ENCODE peak calls at places on chromosomes 3 and 15, in four cellular contexts. J is WTC11, Q is K562, Z is HepG2. R is an unnamed sample.

GRCh38 chr3:56763233-56763632 is 38.5 kb downstream of the ARHGEF3 start:
- DNase-seq in J (no peak), Q (no peak), Z (no peak), R (no peak)

GRCh38 chr3:122533931-122534334 is 19.2 kb upstream of the KPNA1 start:
- DNase-seq in J (no peak), Q (peak), Z (no peak), R (no peak)

GRCh38 chr15:59394166-59394661 is 21.5 kb upstream of the MYO1E start:
- DNase-seq in J (no peak), Q (no peak), Z (no peak), R (no peak)

GRCh38 chr3:192645437-192645836 is 81.9 kb downstream of the FGF12 start:
- DNase-seq in J (no peak), Q (no peak), Z (no peak), R (no peak)

GRCh38 chr3:133887951-133888703 is 7.6 kb downstream of the RAB6B start:
- DNase-seq in J (no peak), Q (no peak), Z (no peak), R (peak)

GRCh38 chr3:182435860-182436259 is 357.4 kb upstream of the ATP11B start:
- DNase-seq in J (no peak), Q (no peak), Z (no peak), R (no peak)

GRCh38 chr3:72848703-72849081 is 447 bp upstream of the SHQ1 start:
- DNase-seq in J (no peak), Q (no peak), Z (no peak), R (no peak)

GRCh38 chr15:62403164-62403809 is 238.2 kb upstream of the C2CD4B start:
- DNase-seq in J (no peak), Q (no peak), Z (no peak), R (no peak)

GRCh38 chr3:32544894-32545293 is 25.8 kb downstream of the DYNC1LI1 start:
- DNase-seq in J (no peak), Q (no peak), Z (no peak), R (no peak)

GRCh38 chr3:172595648-172596393 is 72.6 kb upstream of the TNFSF10 start:
- DNase-seq in J (no peak), Q (peak), Z (peak), R (peak)

GRCh38 chr3:9704343-9705322 is 1.0 kb downstream of the CPNE9 start:
- DNase-seq in J (peak), Q (peak), Z (peak), R (peak)

GRCh38 chr3:104631254-104631653 is 735.5 kb upstream of the ALCAM start:
- DNase-seq in J (no peak), Q (no peak), Z (no peak), R (no peak)

GRCh38 chr3:60720696-60721228 is 530.5 kb downstream of the FHIT start:
- DNase-seq in J (no peak), Q (no peak), Z (no peak), R (no peak)

GRCh38 chr15:90300988-90301715 is 35.7 kb downstream of the NGRN start:
- DNase-seq in J (peak), Q (peak), Z (peak), R (peak)

GRCh38 chr3:106534206-106534605 is 665.4 kb upstream of the CBLB start:
- DNase-seq in J (no peak), Q (no peak), Z (no peak), R (no peak)

GRCh38 chr3:172454180-172454579 is 5.9 kb upstream of the GHSR start:
- DNase-seq in J (no peak), Q (no peak), Z (no peak), R (no peak)

GRCh38 chr15:43776718-43777292 is at the start of gene ELL3:
- DNase-seq in J (peak), Q (peak), Z (peak), R (no peak)

GRCh38 chr3:18389108-18389733 is 35.9 kb downstream of the SATB1 start:
- DNase-seq in J (no peak), Q (no peak), Z (peak), R (peak)

GRCh38 chr15:78077053-78077859 is at the start of gene TBC1D2B:
- DNase-seq in J (peak), Q (peak), Z (no peak), R (peak)

GRCh38 chr3:64327039-64327804 is 102.0 kb upstream of the PRICKLE2 start:
- DNase-seq in J (no peak), Q (peak), Z (no peak), R (no peak)

GRCh38 chr15:60740787-60741354 is 261.9 kb upstream of the ICE2 start:
- DNase-seq in J (no peak), Q (no peak), Z (peak), R (no peak)

GRCh38 chr3:56879453-56880224 is 77.9 kb upstream of the ARHGEF3 start:
- DNase-seq in J (no peak), Q (no peak), Z (no peak), R (no peak)

GRCh38 chr15:29638781-29639180 is 183.5 kb downstream of the TJP1 start:
- DNase-seq in J (no peak), Q (no peak), Z (peak), R (no peak)

GRCh38 chr3:14230729-14231128 is 52.1 kb downstream of the LSM3 start:
- DNase-seq in J (no peak), Q (peak), Z (no peak), R (no peak)

GRCh38 chr15:85464471-85464870 is 84.1 kb downstream of the AKAP13 start:
- DNase-seq in J (no peak), Q (no peak), Z (no peak), R (no peak)

GRCh38 chr15:50774450-50774849 is 8.9 kb upstream of the SPPL2A start:
- DNase-seq in J (no peak), Q (no peak), Z (no peak), R (no peak)

GRCh38 chr15:72368895-72369294 is 6.9 kb downstream of the HEXA start:
- DNase-seq in J (no peak), Q (no peak), Z (no peak), R (no peak)

GRCh38 chr3:70731046-70731445 is 418.6 kb upstream of the MDFIC2 start:
- DNase-seq in J (no peak), Q (no peak), Z (no peak), R (no peak)

DNA sequence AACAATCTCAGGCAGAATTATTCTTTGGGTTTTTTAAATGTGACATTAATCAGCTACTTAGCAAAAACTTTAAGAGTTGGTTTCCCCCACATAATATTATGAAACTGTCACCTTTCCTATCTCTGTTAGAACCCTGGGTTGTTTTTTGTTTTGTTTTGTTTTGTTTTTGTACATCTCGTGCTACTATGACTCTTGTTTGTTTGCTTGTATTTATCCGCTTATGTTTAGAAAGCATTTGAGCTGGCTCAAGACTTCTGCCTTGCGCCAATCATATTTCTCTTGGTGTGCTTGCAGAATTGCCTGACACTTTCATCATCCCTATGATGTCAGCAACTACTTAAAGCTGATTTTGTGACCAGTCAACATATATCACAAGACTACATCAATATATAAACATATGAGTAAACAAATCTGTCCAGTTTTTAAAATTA is 116.9 kb downstream of the DCLK3 start:
- DNase-seq in J (no peak), Q (no peak), Z (no peak), R (no peak)
- TF ChIP-seq ELF4 in J (no peak), Q (peak), Z (no peak), R (no peak)

GRCh38 chr15:74635228-74635627 is 19.6 kb downstream of the CLK3 start:
- DNase-seq in J (peak), Q (peak), Z (peak), R (peak)
- TF ChIP-seq ELF4 in J (no peak), Q (no peak), Z (no peak), R (no peak)

GRCh38 chr3:49602877-49603411 is 48.7 kb downstream of the BSN start:
- DNase-seq in J (no peak), Q (no peak), Z (no peak), R (peak)
- TF ChIP-seq ELF4 in J (no peak), Q (no peak), Z (no peak), R (no peak)

GRCh38 chr3:196684548-196685407 is 27.3 kb downstream of the CEP19 start:
- DNase-seq in J (peak), Q (peak), Z (peak), R (peak)

GRCh38 chr3:196686436-196686835 is 25.6 kb downstream of the CEP19 start:
- DNase-seq in J (no peak), Q (no peak), Z (no peak), R (no peak)

GRCh38 chr3:196694202-196694638 is 17.8 kb downstream of the CEP19 start:
- DNase-seq in J (no peak), Q (no peak), Z (no peak), R (no peak)

GRCh38 chr3:196689941-196690660 is 21.9 kb downstream of the CEP19 start:
- DNase-seq in J (no peak), Q (no peak), Z (no peak), R (no peak)

DNA sequence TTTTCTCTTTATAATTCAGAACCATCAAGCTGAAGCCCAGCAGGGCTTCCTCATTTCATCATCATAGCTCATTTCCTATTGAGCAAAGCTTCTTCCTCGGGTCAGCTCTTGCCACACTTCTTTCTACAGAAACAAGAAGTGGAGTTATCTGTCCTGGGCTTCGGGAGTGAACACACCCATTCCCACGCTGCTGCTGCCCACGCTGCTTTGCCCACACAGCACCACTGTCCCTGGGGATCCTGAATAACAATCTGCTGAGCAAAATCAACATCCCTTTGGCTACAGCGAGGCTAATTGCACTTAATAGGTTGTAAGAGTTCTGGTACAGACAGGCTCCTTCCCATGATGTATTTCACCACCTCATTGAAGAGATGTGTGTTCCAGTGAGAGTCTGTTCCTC is 23.7 kb downstream of the CEP19 start:
- DNase-seq in J (no peak), Q (no peak), Z (no peak), R (no peak)
- TF ChIP-seq ELF4 in J (no peak), Q (no peak), Z (no peak), R (no peak)

GRCh38 chr15:34808016-34808415 is 12.7 kb upstream of the ACTC1 start:
- DNase-seq in J (no peak), Q (no peak), Z (no peak), R (no peak)
- TF ChIP-seq ELF4 in J (no peak), Q (no peak), Z (no peak), R (no peak)

DNA sequence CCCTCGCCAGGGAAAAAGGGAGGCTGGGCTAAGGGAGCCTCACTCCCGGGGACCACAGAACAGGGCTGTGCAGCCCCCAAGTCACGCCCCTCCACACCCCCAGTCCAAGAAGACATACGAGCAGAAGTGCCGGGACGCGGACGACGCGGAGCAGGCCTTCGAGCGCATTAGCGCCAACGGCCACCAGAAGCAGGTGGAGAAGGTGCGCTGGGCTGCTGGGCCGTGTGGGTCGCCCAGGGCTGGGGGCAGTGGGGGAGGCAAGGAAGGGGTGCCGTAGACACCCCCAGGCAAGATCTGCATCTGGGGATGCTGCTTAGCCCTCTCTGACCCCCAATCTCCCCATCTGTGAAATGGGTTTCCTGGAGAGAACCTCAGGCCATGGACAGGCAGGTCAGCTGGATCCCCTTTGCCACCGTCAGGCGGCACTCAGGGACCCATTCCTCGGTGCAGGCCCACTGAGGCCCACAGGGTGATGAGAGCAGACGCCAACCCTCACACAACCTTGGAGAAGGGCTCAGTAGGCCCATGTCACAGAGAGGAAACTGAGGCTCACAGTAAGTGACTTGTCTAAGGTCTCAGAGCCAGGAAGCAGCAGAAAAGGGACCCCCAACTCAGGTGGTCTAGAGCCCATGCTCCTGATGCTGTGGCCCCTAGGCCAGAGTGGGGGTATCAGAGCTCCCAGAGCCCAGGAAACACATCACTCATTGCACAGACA is 33.7 kb downstream of the PSTPIP1 start:
- DNase-seq in J (no peak), Q (no peak), Z (no peak), R (no peak)
- TF ChIP-seq ELF4 in J (no peak), Q (no peak), Z (no peak), R (no peak)

GRCh38 chr3:187000711-187001151 is 70.4 kb downstream of the ST6GAL1 start:
- DNase-seq in J (no peak), Q (no peak), Z (no peak), R (no peak)
- TF ChIP-seq ELF4 in J (no peak), Q (no peak), Z (no peak), R (no peak)

GRCh38 chr15:70159397-70160009 is 61.8 kb upstream of the TLE3 start:
- DNase-seq in J (no peak), Q (no peak), Z (no peak), R (no peak)

GRCh38 chr15:70160803-70161565 is 63.3 kb upstream of the TLE3 start:
- DNase-seq in J (no peak), Q (no peak), Z (no peak), R (no peak)

GRCh38 chr15:70158309-70158995 is 60.7 kb upstream of the TLE3 start:
- DNase-seq in J (no peak), Q (no peak), Z (no peak), R (no peak)

GRCh38 chr15:70158996-70159355 is 61.3 kb upstream of the TLE3 start:
- DNase-seq in J (no peak), Q (no peak), Z (no peak), R (no peak)

GRCh38 chr15:70160267-70160666 is 62.5 kb upstream of the TLE3 start:
- DNase-seq in J (no peak), Q (no peak), Z (no peak), R (no peak)
- TF ChIP-seq ELF4 in J (no peak), Q (no peak), Z (no peak), R (no peak)